ENCODE peak calls at places on chromosomes 13 and 19, in seven cellular contexts. S, H, N, Z, A, J and E are unnamed samples.

GRCh38 chr19:23525265-23525862 is 130.1 kb upstream of the ZNF91 start:
- DNase-seq in S (no peak), H (no peak), N (no peak), Z (no peak), A (no peak), J (no peak), E (no peak)

GRCh38 chr13:36526897-36527296 is 94.6 kb downstream of the CCNA1 start:
- DNase-seq in S (no peak), H (no peak), N (no peak), Z (no peak), A (no peak), J (no peak), E (no peak)

GRCh38 chr13:76852991-76853390 is 33.2 kb downstream of the KCTD12 start:
- DNase-seq in S (no peak), H (no peak), N (peak), Z (no peak), A (peak), J (no peak), E (no peak)

GRCh38 chr19:55116232-55117062 is 990 bp downstream of the PPP1R12C start:
- DNase-seq in S (peak), H (peak), N (peak), Z (peak), A (peak), J (peak), E (peak)

GRCh38 chr13:98315902-98316301 is 138.8 kb upstream of the RNF113B start:
- DNase-seq in S (no peak), H (no peak), N (no peak), Z (no peak), A (no peak), J (no peak), E (no peak)

GRCh38 chr19:45100797-45101196 is 7.8 kb downstream of the PPP1R37 start:
- DNase-seq in S (no peak), H (no peak), N (peak), Z (no peak), A (no peak), J (no peak), E (no peak)

GRCh38 chr13:74771964-74772363 is 637.8 kb upstream of the KLF12 start:
- DNase-seq in S (no peak), H (peak), N (peak), Z (no peak), A (no peak), J (no peak), E (no peak)

GRCh38 chr13:110246530-110246929 is 60.4 kb downstream of the COL4A1 start:
- DNase-seq in S (no peak), H (no peak), N (no peak), Z (peak), A (peak), J (no peak), E (no peak)

GRCh38 chr19:36116344-36116637 is 1.0 kb downstream of the TBCB start:
- DNase-seq in S (no peak), H (no peak), N (no peak), Z (no peak), A (no peak), J (no peak), E (no peak)

GRCh38 chr19:15563325-15563794 is 51.7 kb upstream of the CYP4F8 start:
- DNase-seq in S (no peak), H (no peak), N (no peak), Z (peak), A (peak), J (no peak), E (peak)

GRCh38 chr13:40460116-40460515 is 206.3 kb downstream of the FOXO1 start:
- DNase-seq in S (no peak), H (no peak), N (no peak), Z (no peak), A (no peak), J (no peak), E (no peak)

GRCh38 chr19:14544047-14544446 is 14.7 kb downstream of the TECR start:
- DNase-seq in S (no peak), H (no peak), N (no peak), Z (no peak), A (no peak), J (no peak), E (no peak)

GRCh38 chr19:4229179-4229931 is at the start of gene EBI3:
- DNase-seq in S (no peak), H (peak), N (peak), Z (no peak), A (peak), J (peak), E (no peak)

GRCh38 chr13:99382428-99383133 is 75.4 kb upstream of the GPR183 start:
- DNase-seq in S (no peak), H (no peak), N (no peak), Z (peak), A (no peak), J (no peak), E (peak)

GRCh38 chr13:41516760-41517159 is 59.4 kb downstream of the RGCC start:
- DNase-seq in S (no peak), H (no peak), N (no peak), Z (no peak), A (no peak), J (no peak), E (no peak)

GRCh38 chr19:10450853-10451609 is 30.7 kb downstream of the PDE4A start:
- DNase-seq in S (peak), H (peak), N (no peak), Z (no peak), A (peak), J (no peak), E (peak)

GRCh38 chr19:10346509-10346908 is 7.1 kb upstream of the ICAM3 start:
- DNase-seq in S (no peak), H (no peak), N (peak), Z (peak), A (no peak), J (no peak), E (no peak)

GRCh38 chr19:10001899-10002298 is 8.4 kb downstream of the COL5A3 start:
- DNase-seq in S (no peak), H (no peak), N (no peak), Z (peak), A (peak), J (no peak), E (no peak)

GRCh38 chr19:20503536-20503935 is 62.0 kb downstream of the ZNF737 start:
- DNase-seq in S (no peak), H (no peak), N (peak), Z (peak), A (no peak), J (no peak), E (no peak)

GRCh38 chr19:48635966-48636858 is 967 bp downstream of the DBP start:
- DNase-seq in S (no peak), H (no peak), N (no peak), Z (peak), A (peak), J (peak), E (no peak)

GRCh38 chr13:36975172-36975571 is 24.0 kb downstream of the ALG5 start:
- DNase-seq in S (no peak), H (no peak), N (no peak), Z (no peak), A (no peak), J (no peak), E (peak)

GRCh38 chr19:6350688-6351087 is 10.6 kb upstream of the CLPP start:
- DNase-seq in S (no peak), H (no peak), N (no peak), Z (no peak), A (no peak), J (no peak), E (no peak)

GRCh38 chr13:110326263-110326904 is 19.3 kb downstream of the COL4A2 start:
- DNase-seq in S (no peak), H (no peak), N (no peak), Z (no peak), A (no peak), J (no peak), E (no peak)

GRCh38 chr13:36098080-36098479 is 33.1 kb downstream of the DCLK1 start:
- DNase-seq in S (no peak), H (no peak), N (no peak), Z (no peak), A (no peak), J (no peak), E (no peak)

GRCh38 chr13:71722206-71722605 is 144.8 kb downstream of the DACH1 start:
- DNase-seq in S (no peak), H (no peak), N (peak), Z (no peak), A (no peak), J (no peak), E (no peak)

GRCh38 chr13:86572115-86572514 is 772.9 kb upstream of the SLITRK6 start:
- DNase-seq in S (no peak), H (peak), N (peak), Z (no peak), A (no peak), J (no peak), E (no peak)

GRCh38 chr13:111938743-111939142 is 128.2 kb upstream of the SOX1 start:
- DNase-seq in S (no peak), H (no peak), N (no peak), Z (peak), A (no peak), J (no peak), E (no peak)

GRCh38 chr13:105403065-105403464 is 1132.4 kb downstream of the EFNB2 start:
- DNase-seq in S (no peak), H (no peak), N (no peak), Z (no peak), A (no peak), J (no peak), E (peak)

DNA sequence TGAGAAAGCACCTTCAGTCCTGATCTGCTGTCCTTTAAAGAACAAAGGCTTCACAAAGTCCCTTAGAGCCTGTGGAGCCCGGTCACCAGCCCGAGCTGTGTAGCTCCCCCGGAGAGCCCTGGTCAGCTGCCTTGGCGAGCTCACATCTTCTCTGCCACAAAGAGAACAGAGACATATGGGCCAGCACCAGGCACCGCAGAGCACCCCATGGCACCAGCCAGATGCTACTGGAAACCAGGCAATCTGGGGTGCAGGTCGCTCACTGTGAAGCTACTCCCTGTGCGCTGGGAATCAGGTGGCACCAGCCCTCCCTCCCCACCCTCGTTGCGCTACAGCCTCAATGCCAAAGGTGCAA is 44.3 kb upstream of the F7 start:
- DNase-seq in S (no peak), H (no peak), N (no peak), Z (no peak), A (no peak), J (peak), E (no peak)
- TF ChIP-seq POLR2A in S (no peak), H (no peak), N (no peak), Z (no peak), A (no peak), J (no peak), E (no peak)

GRCh38 chr19:17124025-17124424 is 48.4 kb downstream of the MYO9B start:
- DNase-seq in S (no peak), H (no peak), N (no peak), Z (no peak), A (no peak), J (no peak), E (no peak)

GRCh38 chr19:17128403-17128802 is 52.8 kb downstream of the MYO9B start:
- DNase-seq in S (no peak), H (no peak), N (no peak), Z (no peak), A (no peak), J (peak), E (no peak)

GRCh38 chr19:17127671-17128070 is 52.1 kb downstream of the MYO9B start:
- DNase-seq in S (no peak), H (no peak), N (no peak), Z (no peak), A (no peak), J (no peak), E (no peak)

GRCh38 chr19:17125052-17125727 is 49.6 kb downstream of the MYO9B start:
- DNase-seq in S (no peak), H (no peak), N (peak), Z (no peak), A (no peak), J (no peak), E (no peak)

GRCh38 chr19:17125728-17126677 is 50.4 kb downstream of the MYO9B start:
- DNase-seq in S (no peak), H (no peak), N (peak), Z (peak), A (peak), J (peak), E (peak)
- TF ChIP-seq POLR2A in S (no peak), H (no peak), N (no peak), Z (no peak), A (no peak), J (no peak), E (no peak)

GRCh38 chr13:51960766-51961165 is 50.5 kb downstream of the ATP7B start:
- DNase-seq in S (no peak), H (no peak), N (no peak), Z (no peak), A (no peak), J (no peak), E (no peak)

GRCh38 chr13:51970251-51970793 is 40.9 kb downstream of the ATP7B start:
- DNase-seq in S (no peak), H (no peak), N (no peak), Z (no peak), A (no peak), J (no peak), E (no peak)

GRCh38 chr13:51967482-51968446 is 43.5 kb downstream of the ATP7B start:
- DNase-seq in S (no peak), H (no peak), N (no peak), Z (no peak), A (no peak), J (no peak), E (no peak)

GRCh38 chr13:51961493-51962403 is 49.5 kb downstream of the ATP7B start:
- DNase-seq in S (no peak), H (no peak), N (no peak), Z (no peak), A (no peak), J (no peak), E (no peak)

GRCh38 chr13:51966186-51966585 is 45.1 kb downstream of the ATP7B start:
- DNase-seq in S (no peak), H (no peak), N (no peak), Z (no peak), A (no peak), J (no peak), E (no peak)
- TF ChIP-seq POLR2A in S (no peak), H (no peak), N (no peak), Z (no peak), A (no peak), J (no peak), E (no peak)

DNA sequence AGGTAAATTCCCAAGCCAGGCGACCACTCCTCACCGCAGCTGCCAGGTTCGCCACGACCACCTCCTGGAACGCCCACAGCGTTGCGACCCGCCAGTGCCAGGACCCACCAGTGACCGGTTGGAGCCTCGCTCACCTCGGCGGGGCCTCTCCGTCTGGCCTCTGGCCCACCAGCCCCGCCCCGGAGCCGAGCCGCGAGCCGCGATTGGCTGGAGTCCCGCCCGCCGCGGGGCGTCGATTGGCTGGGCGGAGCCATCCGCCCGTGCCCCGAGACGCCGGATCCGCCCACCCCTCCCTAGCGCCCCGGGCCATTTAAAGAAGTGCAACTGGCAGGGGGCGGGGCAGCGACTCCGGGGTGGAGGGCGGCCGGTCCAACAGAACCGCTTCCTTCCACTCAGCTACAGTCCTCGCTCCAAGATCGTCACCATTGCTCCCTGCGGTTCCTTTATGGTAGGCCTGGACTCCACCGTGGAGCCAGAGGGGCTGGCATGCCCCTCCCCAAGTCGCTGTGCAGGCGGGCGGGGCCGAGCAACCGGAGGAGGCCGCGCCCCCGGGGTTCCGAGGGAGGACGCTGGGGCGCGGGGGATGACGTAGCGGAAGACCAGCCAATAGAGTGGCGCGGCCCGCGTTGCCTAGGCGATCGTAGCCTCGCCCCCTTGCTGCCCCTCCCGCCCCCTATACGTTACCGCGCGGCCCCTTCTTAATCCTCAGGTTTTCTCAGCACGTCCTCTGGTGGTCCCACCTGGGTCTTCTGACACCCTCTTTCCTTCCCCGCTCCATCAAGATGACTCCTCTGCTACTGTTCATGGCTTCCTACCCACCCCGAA is at the start of gene SERTAD3:
- DNase-seq in S (peak), H (peak), N (peak), Z (peak), A (peak), J (peak), E (peak)
- TF ChIP-seq POLR2A in S (peak), H (peak), N (peak), Z (peak), A (peak), J (no peak), E (peak)

DNA sequence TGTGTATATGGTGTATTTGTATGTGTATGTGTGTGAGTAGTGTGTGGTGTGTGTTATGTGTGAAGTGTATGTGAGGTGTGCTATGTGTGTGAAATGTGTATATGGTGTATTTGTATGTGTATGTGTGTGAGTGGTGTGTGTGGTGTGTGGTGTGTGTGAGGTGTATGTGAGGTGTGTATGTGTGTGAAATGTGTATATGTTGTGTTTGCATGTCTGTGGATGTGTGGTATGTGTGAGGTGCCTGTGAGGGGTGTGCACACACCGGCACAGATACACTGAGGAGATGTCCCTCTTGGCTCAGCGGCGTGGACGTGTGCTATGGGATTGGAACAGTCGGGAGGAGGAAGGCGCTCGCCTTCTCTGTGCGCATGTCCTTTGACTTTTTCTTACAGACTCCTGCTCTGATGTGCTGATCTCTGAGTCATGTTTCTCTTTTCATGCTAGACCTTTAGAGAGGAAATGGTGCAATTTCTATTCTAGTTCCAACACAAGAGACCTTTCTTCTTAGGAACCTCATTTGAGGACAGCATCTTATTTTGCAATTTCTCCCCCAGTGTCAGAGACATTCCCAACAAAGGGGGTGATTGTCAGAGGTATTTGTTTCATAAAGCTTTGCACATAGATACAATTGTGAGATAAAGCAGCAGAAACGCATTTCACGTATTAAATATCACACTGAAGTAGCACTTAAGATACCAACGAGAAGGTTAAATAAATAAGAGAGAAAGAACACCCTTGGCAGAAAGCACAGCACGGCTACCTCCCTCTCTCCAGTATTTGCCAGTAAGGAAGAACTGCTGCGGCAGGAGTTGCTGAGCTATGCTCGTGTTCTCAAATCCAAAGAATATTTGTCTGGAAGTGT is 11.3 kb upstream of the TNFRSF19 start:
- DNase-seq in S (peak), H (peak), N (peak), Z (peak), A (peak), J (no peak), E (peak)
- TF ChIP-seq POLR2A in S (peak), H (no peak), N (no peak), Z (no peak), A (no peak), J (no peak), E (no peak)

GRCh38 chr13:20703785-20704458 is 423 bp downstream of the IL17D start:
- DNase-seq in S (peak), H (peak), N (peak), Z (peak), A (peak), J (peak), E (peak)
- TF ChIP-seq POLR2A in S (peak), H (peak), N (peak), Z (peak), A (no peak), J (no peak), E (no peak)

GRCh38 chr19:13079542-13079986 is 23.1 kb downstream of the LYL1 start:
- DNase-seq in S (no peak), H (no peak), N (peak), Z (no peak), A (no peak), J (no peak), E (peak)
- TF ChIP-seq POLR2A in S (no peak), H (no peak), N (no peak), Z (no peak), A (no peak), J (no peak), E (peak)

DNA sequence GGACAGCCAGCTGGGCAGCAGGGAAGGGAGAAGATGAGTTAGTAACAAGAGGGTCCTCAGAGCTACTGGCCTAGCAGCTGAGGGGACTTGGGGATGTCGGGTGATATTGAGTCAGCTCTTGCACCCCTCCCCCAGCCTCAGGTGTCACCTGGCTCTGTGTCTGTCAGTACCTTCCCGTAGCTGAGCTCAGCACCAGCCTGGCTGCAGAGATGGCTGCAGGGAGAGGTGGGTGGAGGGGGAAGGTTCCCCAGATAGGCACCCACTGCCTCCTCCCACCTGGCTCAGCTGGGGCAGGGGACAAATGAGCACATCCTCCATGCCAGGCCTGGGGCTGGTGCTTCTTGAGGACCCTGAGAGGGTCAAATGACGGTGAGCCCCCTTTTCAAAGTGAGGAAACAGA is 6.8 kb upstream of the KPTN start:
- DNase-seq in S (no peak), H (no peak), N (no peak), Z (no peak), A (no peak), J (no peak), E (no peak)
- TF ChIP-seq POLR2A in S (no peak), H (no peak), N (no peak), Z (no peak), A (no peak), J (no peak), E (no peak)

GRCh38 chr13:26221721-26222522 is at the start of gene RNF6:
- DNase-seq in S (peak), H (peak), N (peak), Z (peak), A (peak), J (peak), E (peak)
- TF ChIP-seq POLR2A in S (peak), H (peak), N (peak), Z (peak), A (no peak), J (no peak), E (peak)